ENCODE peak calls at places on chromosomes 11 and 22, in four cellular contexts. One of them, this sample, is unnamed.

GRCh38 chr11:87173185-87174039 is 135.7 kb downstream of the TMEM135 start:
- DNase-seq in K562: no peak
- DNase-seq in HepG2: peak
- DNase-seq in WTC11: no peak
- DNase-seq in this sample: peak

GRCh38 chr22:37202001-37202555 is 10.2 kb downstream of the SSTR3 start:
- DNase-seq in K562: no peak
- DNase-seq in HepG2: no peak
- DNase-seq in WTC11: no peak
- DNase-seq in this sample: no peak

GRCh38 chr11:19258651-19259230 is 18.0 kb upstream of the E2F8 start:
- DNase-seq in K562: no peak
- DNase-seq in HepG2: no peak
- DNase-seq in WTC11: no peak
- DNase-seq in this sample: no peak

GRCh38 chr11:13284776-13285588 is 7.4 kb downstream of the BMAL1 start:
- DNase-seq in K562: no peak
- DNase-seq in HepG2: no peak
- DNase-seq in WTC11: no peak
- DNase-seq in this sample: no peak

GRCh38 chr22:37166675-37167066 is 17.0 kb upstream of the IL2RB start:
- DNase-seq in K562: peak
- DNase-seq in HepG2: peak
- DNase-seq in WTC11: peak
- DNase-seq in this sample: peak

GRCh38 chr22:44192811-44193536 is 12.2 kb downstream of the PARVG start:
- DNase-seq in K562: no peak
- DNase-seq in HepG2: no peak
- DNase-seq in WTC11: no peak
- DNase-seq in this sample: no peak

GRCh38 chr22:47200273-47201051 is 438.0 kb downstream of the TBC1D22A start:
- DNase-seq in K562: no peak
- DNase-seq in HepG2: no peak
- DNase-seq in WTC11: no peak
- DNase-seq in this sample: no peak

GRCh38 chr22:24772493-24773220 is 1.9 kb downstream of the PIWIL3 start:
- DNase-seq in K562: peak
- DNase-seq in HepG2: peak
- DNase-seq in WTC11: peak
- DNase-seq in this sample: peak

GRCh38 chr11:93841446-93841845 is 9.0 kb downstream of the VSTM5 start:
- DNase-seq in K562: no peak
- DNase-seq in HepG2: no peak
- DNase-seq in WTC11: no peak
- DNase-seq in this sample: no peak

GRCh38 chr11:30876228-30876627 is 290.1 kb upstream of the MPPED2 start:
- DNase-seq in K562: no peak
- DNase-seq in HepG2: no peak
- DNase-seq in WTC11: no peak
- DNase-seq in this sample: no peak

GRCh38 chr22:38843201-38843715 is 570 bp downstream of the NPTXR start:
- DNase-seq in K562: peak
- DNase-seq in HepG2: peak
- DNase-seq in WTC11: peak
- DNase-seq in this sample: peak

GRCh38 chr11:45662665-45663485 is 2.5 kb downstream of the CHST1 start:
- DNase-seq in K562: peak
- DNase-seq in HepG2: peak
- DNase-seq in WTC11: no peak
- DNase-seq in this sample: no peak

GRCh38 chr11:68550485-68550817 is 89.9 kb downstream of the PPP6R3 start:
- DNase-seq in K562: no peak
- DNase-seq in HepG2: no peak
- DNase-seq in WTC11: no peak
- DNase-seq in this sample: no peak

GRCh38 chr11:94175545-94175944 is 46.9 kb downstream of the PANX1 start:
- DNase-seq in K562: no peak
- DNase-seq in HepG2: no peak
- DNase-seq in WTC11: no peak
- DNase-seq in this sample: no peak

GRCh38 chr11:41497974-41498373 is 38.5 kb upstream of the LRRC4C start:
- DNase-seq in K562: no peak
- DNase-seq in HepG2: no peak
- DNase-seq in WTC11: peak
- DNase-seq in this sample: no peak

GRCh38 chr11:70547386-70547785 is 149.1 kb downstream of the CTTN start:
- DNase-seq in K562: no peak
- DNase-seq in HepG2: no peak
- DNase-seq in WTC11: no peak
- DNase-seq in this sample: no peak

GRCh38 chr11:20363500-20364411 is at the start of gene HTATIP2:
- DNase-seq in K562: peak
- DNase-seq in HepG2: no peak
- DNase-seq in WTC11: peak
- DNase-seq in this sample: peak
- TF ChIP-seq ELF4 in K562: no peak
- TF ChIP-seq ELF4 in HepG2: no peak
- TF ChIP-seq ELF4 in WTC11: no peak
- TF ChIP-seq ELF4 in this sample: no peak

GRCh38 chr11:73931039-73931645 is 19.7 kb upstream of the DNAJB13 start:
- DNase-seq in K562: peak
- DNase-seq in HepG2: peak
- DNase-seq in WTC11: peak
- DNase-seq in this sample: peak
- TF ChIP-seq SP1 in K562: no peak
- TF ChIP-seq SP1 in HepG2: no peak
- TF ChIP-seq SP1 in WTC11: no peak
- TF ChIP-seq SP1 in this sample: no peak

DNA sequence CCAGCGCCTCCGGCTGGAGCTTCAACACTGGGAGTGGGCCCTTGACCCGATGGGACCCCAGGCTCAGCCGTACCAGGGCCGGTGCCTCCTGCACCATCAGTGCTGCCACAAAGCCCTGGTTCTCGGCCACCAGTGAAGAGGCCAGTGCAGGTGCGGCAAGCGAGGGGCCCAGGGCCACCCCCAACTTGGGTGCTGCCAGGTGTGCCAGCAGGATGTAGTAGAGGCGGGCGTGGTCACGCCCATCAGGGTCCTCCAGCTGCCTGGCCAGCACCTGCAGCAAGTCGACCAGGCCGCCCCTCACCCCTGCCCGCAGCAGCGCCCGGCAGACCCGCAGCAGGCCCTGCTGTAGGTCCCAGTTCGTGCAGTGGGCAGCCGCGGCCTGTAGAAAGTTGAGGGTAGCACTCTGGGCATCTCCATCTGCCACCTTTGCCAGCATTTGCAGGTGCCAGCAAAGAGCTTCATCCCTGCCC is 2.3 kb downstream of the AP5B1 start:
- DNase-seq in K562: no peak
- DNase-seq in HepG2: no peak
- DNase-seq in WTC11: no peak
- DNase-seq in this sample: no peak
- TF ChIP-seq ELF4 in K562: no peak
- TF ChIP-seq ELF4 in HepG2: no peak
- TF ChIP-seq ELF4 in WTC11: no peak
- TF ChIP-seq ELF4 in this sample: no peak

GRCh38 chr11:62801071-62801470 is 4.2 kb downstream of the NXF1 start:
- DNase-seq in K562: no peak
- DNase-seq in HepG2: no peak
- DNase-seq in WTC11: no peak
- DNase-seq in this sample: no peak

GRCh38 chr11:62806611-62807121 is 1.4 kb upstream of the NXF1 start:
- DNase-seq in K562: no peak
- DNase-seq in HepG2: no peak
- DNase-seq in WTC11: no peak
- DNase-seq in this sample: no peak

GRCh38 chr11:62805044-62805892 is at the start of gene NXF1:
- DNase-seq in K562: peak
- DNase-seq in HepG2: peak
- DNase-seq in WTC11: peak
- DNase-seq in this sample: peak

GRCh38 chr11:62805991-62806441 is 776 bp upstream of the NXF1 start:
- DNase-seq in K562: peak
- DNase-seq in HepG2: no peak
- DNase-seq in WTC11: no peak
- DNase-seq in this sample: no peak

GRCh38 chr11:62804310-62805043 is 763 bp downstream of the NXF1 start:
- DNase-seq in K562: peak
- DNase-seq in HepG2: no peak
- DNase-seq in WTC11: no peak
- DNase-seq in this sample: no peak
- TF ChIP-seq SP1 in K562: no peak
- TF ChIP-seq SP1 in HepG2: no peak
- TF ChIP-seq SP1 in WTC11: no peak
- TF ChIP-seq SP1 in this sample: no peak

GRCh38 chr22:35873426-35873825 is 155.2 kb downstream of the RBFOX2 start:
- DNase-seq in K562: no peak
- DNase-seq in HepG2: no peak
- DNase-seq in WTC11: no peak
- DNase-seq in this sample: no peak

GRCh38 chr22:35870517-35871275 is 153.0 kb downstream of the APOL5 start:
- DNase-seq in K562: no peak
- DNase-seq in HepG2: no peak
- DNase-seq in WTC11: no peak
- DNase-seq in this sample: no peak

GRCh38 chr22:35866646-35867045 is 149.0 kb downstream of the APOL5 start:
- DNase-seq in K562: no peak
- DNase-seq in HepG2: no peak
- DNase-seq in WTC11: no peak
- DNase-seq in this sample: no peak

GRCh38 chr22:35868938-35869337 is 151.3 kb downstream of the APOL5 start:
- DNase-seq in K562: no peak
- DNase-seq in HepG2: no peak
- DNase-seq in WTC11: no peak
- DNase-seq in this sample: no peak

GRCh38 chr22:35872451-35872850 is 154.8 kb downstream of the APOL5 start:
- DNase-seq in K562: no peak
- DNase-seq in HepG2: no peak
- DNase-seq in WTC11: no peak
- DNase-seq in this sample: no peak
- TF ChIP-seq ELF4 in K562: no peak
- TF ChIP-seq ELF4 in HepG2: no peak
- TF ChIP-seq ELF4 in WTC11: no peak
- TF ChIP-seq ELF4 in this sample: no peak

DNA sequence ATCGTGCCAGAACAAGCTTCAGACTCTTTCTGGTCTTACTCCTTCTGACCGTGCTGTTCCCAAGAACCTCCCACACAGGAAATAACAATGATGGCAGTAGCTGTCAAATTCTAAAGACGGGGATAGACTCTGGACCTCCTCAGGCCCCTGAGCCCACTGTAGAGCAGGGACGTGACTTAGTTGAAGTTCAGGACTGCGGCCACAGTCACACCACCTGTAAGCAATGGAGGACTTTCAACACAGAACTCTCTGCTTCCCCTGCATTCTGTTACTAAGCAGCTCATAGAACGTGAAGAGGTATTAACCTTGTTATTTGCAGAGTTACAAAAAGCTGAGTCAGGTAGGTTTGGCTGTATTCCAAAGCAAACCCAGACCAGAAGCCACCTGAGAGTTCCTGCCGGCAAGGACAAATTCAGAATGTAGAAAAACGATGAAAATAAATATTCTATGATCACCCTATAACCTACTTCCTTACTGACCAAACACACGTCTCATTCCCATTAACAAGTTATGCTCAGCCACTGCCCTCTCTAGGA is 12.7 kb downstream of the TMEM45B start:
- DNase-seq in K562: no peak
- DNase-seq in HepG2: peak
- DNase-seq in WTC11: no peak
- DNase-seq in this sample: no peak
- TF ChIP-seq SP1 in K562: no peak
- TF ChIP-seq SP1 in HepG2: no peak
- TF ChIP-seq SP1 in WTC11: no peak
- TF ChIP-seq SP1 in this sample: no peak

DNA sequence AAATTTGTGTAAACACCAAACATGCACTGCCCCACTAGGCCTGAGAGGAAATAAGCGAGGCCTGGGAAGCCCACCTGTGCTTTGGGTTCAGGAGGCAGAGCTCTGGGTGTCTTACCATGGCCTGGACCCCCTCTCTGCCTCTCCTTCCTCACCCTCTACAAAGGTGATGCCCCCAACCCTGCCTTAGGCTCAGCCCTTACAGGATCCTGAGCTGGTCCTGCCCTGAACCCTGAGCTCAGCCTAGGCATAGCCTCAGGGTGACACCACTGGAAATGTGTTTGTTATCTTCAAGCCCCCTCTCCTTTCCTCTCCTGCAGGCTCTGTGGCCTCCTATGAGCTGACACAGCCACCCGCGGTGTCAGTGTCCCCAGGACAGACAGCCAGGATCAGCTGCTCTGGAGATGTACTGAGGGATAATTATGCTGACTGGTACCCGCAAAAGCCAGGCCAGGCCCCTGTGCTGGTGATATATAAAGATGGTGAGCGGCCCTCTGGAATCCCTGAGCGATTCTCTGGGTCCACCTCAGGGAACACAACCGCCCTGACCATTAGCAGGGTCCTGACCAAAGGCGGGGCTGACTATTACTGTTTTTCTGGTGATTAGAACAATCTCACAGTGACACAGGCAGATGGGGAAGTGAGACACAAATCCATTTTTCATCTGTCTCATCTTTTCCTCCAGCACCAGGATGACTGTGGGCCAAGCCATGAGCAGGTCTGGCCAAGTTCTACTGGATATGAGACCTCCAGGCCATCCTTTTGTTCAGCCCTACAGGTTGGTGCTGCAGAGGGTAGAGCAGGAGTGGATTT is 117.8 kb downstream of the GGTLC2 start:
- DNase-seq in K562: no peak
- DNase-seq in HepG2: no peak
- DNase-seq in WTC11: no peak
- DNase-seq in this sample: no peak
- TF ChIP-seq ELF4 in K562: no peak
- TF ChIP-seq ELF4 in HepG2: no peak
- TF ChIP-seq ELF4 in WTC11: no peak
- TF ChIP-seq ELF4 in this sample: no peak

This sample was measured in HEK293T.